ENCODE peak calls at places on chromosomes 2 and 18, in six cellular contexts. G is HT1080, Z is hepatic stellate cell, B is left ventricle myocardium inferior, R is germinal center, Y is lower lobe of right lung. X is an unnamed sample.

GRCh38 chr2:44925561-44926087 is 15.9 kb upstream of the SIX3 start:
- DNase-seq in Z (no peak), B (no peak), G (no peak), Y (no peak), R (no peak), X (no peak)

GRCh38 chr2:135963841-135964240 is 21.6 kb downstream of the DARS1 start:
- DNase-seq in B (no peak), R (no peak), G (no peak), Y (no peak), Z (no peak), X (no peak)

GRCh38 chr2:127413200-127413599 is 5.0 kb upstream of the PROC start:
- DNase-seq in R (no peak), Z (no peak), B (no peak), G (no peak), Y (no peak), X (no peak)

GRCh38 chr2:221372156-221372870 is 199.8 kb downstream of the EPHA4 start:
- DNase-seq in R (no peak), B (no peak), Y (no peak), G (peak; percentile 3), Z (no peak), X (no peak)

GRCh38 chr2:57890993-57891688 is 155.5 kb upstream of the VRK2 start:
- DNase-seq in R (no peak), Z (no peak), B (no peak), G (no peak), Y (no peak), X (no peak)

GRCh38 chr2:191478754-191479679 is 198.9 kb upstream of the NABP1 start:
- DNase-seq in B (peak; percentile 51), Z (no peak), G (no peak), Y (no peak), R (no peak), X (no peak)

GRCh38 chr2:16650287-16651249 is 15.1 kb downstream of the CYRIA start:
- DNase-seq in Z (peak; percentile 41), G (peak; percentile 72), Y (no peak), B (no peak), R (peak; percentile 56), X (no peak)

GRCh38 chr2:129233751-129234406 is 745.6 kb upstream of the RAB6C start:
- DNase-seq in B (no peak), G (peak; percentile 61), Y (no peak), Z (no peak), R (no peak), X (no peak)

GRCh38 chr2:8238521-8239230 is 443.2 kb upstream of the ID2 start:
- DNase-seq in R (no peak), G (no peak), Z (no peak), B (peak; percentile 64), Y (no peak), X (no peak)

GRCh38 chr18:31042068-31042390 is 513 bp downstream of the DSC3 start:
- DNase-seq in Y (no peak), B (no peak), G (no peak), Z (no peak), R (no peak), X (no peak)

GRCh38 chr2:183349046-183349445 is 224.8 kb downstream of the NUP35 start:
- DNase-seq in G (no peak), Y (no peak), B (no peak), Z (no peak), R (peak; percentile 5), X (no peak)

GRCh38 chr2:239056611-239057010 is 208.7 kb downstream of the TWIST2 start:
- DNase-seq in B (no peak), Y (no peak), G (peak; percentile 14), Z (no peak), R (no peak), X (no peak)

GRCh38 chr2:9025746-9026145 is 22.3 kb upstream of the MBOAT2 start:
- DNase-seq in G (no peak), R (no peak), Y (no peak), Z (no peak), B (no peak), X (no peak)

GRCh38 chr2:180291060-180291459 is 284.0 kb upstream of the CWC22 start:
- DNase-seq in B (no peak), R (no peak), G (peak; percentile 84), Y (no peak), Z (no peak), X (no peak)

GRCh38 chr18:47932603-47933002 is 2.1 kb upstream of the SMAD2 start:
- DNase-seq in Z (no peak), Y (no peak), B (no peak), G (no peak), R (no peak), X (no peak)

GRCh38 chr18:47790036-47790435 is 140.4 kb downstream of the SMAD2 start:
- DNase-seq in Y (peak; percentile 59), G (no peak), B (no peak), Z (no peak), R (no peak), X (no peak)

GRCh38 chr18:58054041-58054733 is 10.2 kb downstream of the NEDD4L start:
- DNase-seq in Y (peak; percentile 53), Z (peak; percentile 50), G (peak; percentile 57), R (no peak), B (no peak), X (no peak)

X was measured in GM12891.